ENCODE peak calls at places on chromosomes 4 and X, in five cellular contexts. M is transverse colon, T is GM06990, X is astrocyte, L is fibroblast of mammary gland. Z is an unnamed sample.

GRCh38 chrX:155108427-155108826 is 37.1 kb downstream of the BRCC3 start:
- DNase-seq in X (no peak), L (no peak), T (no peak), M (no peak), Z (no peak)

GRCh38 chr4:182141046-182141445 is 102.2 kb upstream of the TENM3 start:
- DNase-seq in M (no peak), T (peak), X (no peak), L (no peak), Z (no peak)

GRCh38 chrX:107207943-107208342 is 1.5 kb downstream of the DNAAF6 start:
- DNase-seq in M (no peak), X (no peak), T (no peak), L (no peak), Z (no peak)

GRCh38 chr4:2756691-2757350 is 685 bp upstream of the TNIP2 start:
- DNase-seq in T (no peak), X (no peak), L (no peak), M (no peak), Z (no peak)

GRCh38 chr4:87321888-87322287 is 794 bp downstream of the HSD17B13 start:
- DNase-seq in T (no peak), X (no peak), M (no peak), L (no peak), Z (no peak)

GRCh38 chr4:7043521-7044414 is 596 bp downstream of the TADA2B start:
- DNase-seq in X (peak), L (peak), T (peak), M (peak), Z (peak)

GRCh38 chrX:123215397-123216089 is 31.5 kb downstream of the GRIA3 start:
- DNase-seq in T (no peak), M (no peak), L (peak), X (no peak), Z (no peak)

GRCh38 chr4:99408346-99408745 is 26.8 kb downstream of the ADH7 start:
- DNase-seq in X (no peak), L (no peak), T (no peak), M (no peak), Z (no peak)

GRCh38 chrX:154369453-154370299 is 4.8 kb downstream of the FLNA start:
- DNase-seq in T (peak), L (peak), M (peak), X (peak), Z (peak)

GRCh38 chr4:98938386-98938785 is 9.5 kb upstream of the EIF4E start:
- DNase-seq in M (no peak), T (no peak), L (peak), X (peak), Z (no peak)

GRCh38 chrX:123308663-123309062 is 124.6 kb downstream of the GRIA3 start:
- DNase-seq in X (peak), L (no peak), T (no peak), M (no peak), Z (no peak)

GRCh38 chrX:110413727-110414124 is 55.1 kb downstream of the RTL9 start:
- DNase-seq in T (no peak), M (no peak), L (no peak), X (no peak), Z (no peak)

GRCh38 chrX:100994352-100995281 is 25.1 kb downstream of the ARL13A start:
- DNase-seq in T (peak), M (no peak), X (peak), L (peak), Z (no peak)

GRCh38 chr4:858136-858535 is 32.2 kb upstream of the CPLX1 start:
- DNase-seq in M (no peak), L (no peak), X (no peak), T (no peak), Z (no peak)

GRCh38 chr4:46124773-46125172 is 919 bp upstream of the GABRG1 start:
- DNase-seq in L (no peak), X (no peak), M (no peak), T (no peak), Z (peak)

GRCh38 chrX:68945081-68945602 is 116.3 kb downstream of the EFNB1 start:
- DNase-seq in X (no peak), M (no peak), L (no peak), T (no peak), Z (no peak)

GRCh38 chr4:145954924-145955339 is 16.3 kb upstream of the ZNF827 start:
- DNase-seq in M (no peak), X (peak), L (peak), T (no peak), Z (peak)

GRCh38 chrX:120749141-120749846 is 119.4 kb upstream of the C1GALT1C1 start:
- DNase-seq in L (no peak), T (peak), X (peak), M (peak), Z (no peak)

GRCh38 chr4:5784960-5785611 is 74.1 kb downstream of the EVC start:
- DNase-seq in L (peak), T (no peak), M (no peak), X (no peak), Z (no peak)

GRCh38 chr4:121696641-121697461 is at the start of gene ANXA5:
- DNase-seq in L (peak), X (peak), T (peak), M (peak), Z (peak)

GRCh38 chrX:39242187-39242586 is 440.9 kb downstream of the MID1IP1 start:
- DNase-seq in L (peak), X (peak), T (no peak), M (peak), Z (peak)

GRCh38 chr4:81469774-81470455 is 1.8 kb downstream of the RASGEF1B start:
- DNase-seq in T (no peak), X (no peak), L (no peak), M (no peak), Z (no peak)

GRCh38 chr4:81470456-81471327 is 1.0 kb downstream of the RASGEF1B start:
- DNase-seq in T (peak), L (no peak), M (peak), X (no peak), Z (no peak)

GRCh38 chr4:81473086-81473396 is 1.3 kb upstream of the RASGEF1B start:
- DNase-seq in X (no peak), T (no peak), M (no peak), L (no peak), Z (no peak)

GRCh38 chr4:81471361-81472248 is at the start of gene RASGEF1B:
- DNase-seq in L (peak), X (peak), T (peak), M (peak), Z (peak)

DNA sequence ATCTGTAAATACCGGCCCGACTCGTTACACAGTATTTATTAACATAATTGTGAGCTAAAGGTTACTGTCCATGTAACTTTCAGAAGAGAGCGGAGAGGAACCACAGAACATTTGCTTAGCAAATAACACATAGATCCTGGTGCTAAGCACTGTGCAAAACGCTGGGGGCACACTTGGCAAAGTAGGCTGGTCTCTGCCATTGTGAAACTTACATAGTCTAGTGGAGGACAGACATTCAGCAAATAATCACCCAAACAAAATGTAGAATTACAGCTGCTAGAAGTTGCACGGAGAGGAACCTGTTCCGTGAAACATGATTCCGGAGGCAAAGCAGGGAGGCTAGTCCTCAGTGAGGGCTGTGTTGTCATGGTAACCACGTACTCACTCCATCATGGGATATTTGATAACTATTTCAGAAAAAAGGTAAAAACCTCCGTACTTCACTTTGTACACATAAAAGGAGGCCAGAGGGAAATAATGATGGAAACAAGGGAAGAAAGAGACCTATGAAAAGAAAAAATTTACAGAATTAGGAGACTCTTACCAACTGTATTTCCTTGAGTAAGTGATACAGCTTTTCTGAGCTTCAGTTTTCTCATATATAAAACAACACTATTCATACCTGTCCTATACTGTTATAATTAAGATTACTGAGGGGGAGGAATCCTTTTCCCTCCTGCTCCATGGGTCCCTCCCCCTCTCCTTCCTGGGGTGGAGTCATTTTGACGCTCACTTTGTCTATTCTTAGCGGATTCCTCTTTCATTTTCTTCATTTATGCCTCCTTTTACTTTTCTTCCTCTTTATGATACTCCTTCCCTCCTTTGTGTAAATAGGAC is 760 bp upstream of the RASGEF1B start:
- DNase-seq in T (no peak), L (peak), M (peak), X (peak), Z (peak)
- H3K4me3 ChIP-seq in T (peak), L (peak), M (peak), X (peak), Z (peak)

GRCh38 chr4:152640058-152640921 is 39.5 kb downstream of the TMEM154 start:
- DNase-seq in X (no peak), L (peak), M (no peak), T (no peak), Z (no peak)
- TF ChIP-seq CTCF in X (peak), L (peak), M (peak), T (peak), Z (peak)

GRCh38 chrX:112837531-112837930 is 3.1 kb downstream of the AMOT start:
- DNase-seq in L (no peak), M (no peak), T (no peak), X (no peak), Z (no peak)

GRCh38 chrX:112841820-112842157 is 1.2 kb upstream of the AMOT start:
- DNase-seq in M (no peak), T (no peak), L (no peak), X (no peak), Z (no peak)

GRCh38 chrX:112840382-112841113 is at the start of gene AMOT:
- DNase-seq in L (peak), X (peak), T (peak), M (peak), Z (peak)

GRCh38 chrX:112841114-112841819 is 636 bp upstream of the AMOT start:
- DNase-seq in T (peak), L (peak), X (peak), M (peak), Z (peak)

GRCh38 chrX:112839856-112840255 is 775 bp downstream of the AMOT start:
- DNase-seq in M (no peak), T (no peak), X (no peak), L (no peak), Z (no peak)
- H3K4me3 ChIP-seq in M (peak), T (no peak), X (peak), L (peak), Z (peak)

GRCh38 chr4:113407409-113407808 is 354.1 kb downstream of the CAMK2D start:
- DNase-seq in T (no peak), L (no peak), M (no peak), X (no peak), Z (no peak)

GRCh38 chr4:113410686-113411085 is 350.9 kb downstream of the CAMK2D start:
- DNase-seq in L (no peak), M (no peak), X (no peak), T (no peak), Z (no peak)

GRCh38 chr4:113405874-113406722 is 355.4 kb downstream of the CAMK2D start:
- DNase-seq in L (no peak), T (no peak), M (no peak), X (no peak), Z (no peak)

GRCh38 chr4:113406723-113407016 is 354.9 kb downstream of the CAMK2D start:
- DNase-seq in X (no peak), L (no peak), M (no peak), T (no peak), Z (no peak)

DNA sequence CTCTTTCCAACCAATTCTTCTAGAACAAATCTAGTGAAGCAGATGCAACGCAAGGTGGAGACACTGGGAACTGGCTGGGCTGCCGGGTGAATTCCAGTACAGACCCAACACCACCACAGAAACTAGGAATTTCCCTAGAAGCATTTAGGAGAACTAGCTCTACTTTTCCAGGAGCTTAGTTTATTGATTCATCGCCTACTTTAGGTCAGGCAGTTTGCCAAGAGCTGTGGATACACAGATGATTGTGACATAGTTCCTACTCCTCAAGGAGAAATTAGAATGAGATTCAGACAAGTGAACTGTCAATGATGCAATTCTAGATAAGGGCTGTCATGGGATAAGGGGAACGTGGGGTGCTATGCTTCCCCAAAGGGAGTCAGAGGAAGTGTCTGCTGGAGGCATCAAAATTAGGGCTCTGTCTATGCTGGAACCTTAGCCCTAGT is 350.0 kb downstream of the CAMK2D start:
- DNase-seq in L (peak), T (no peak), M (no peak), X (peak), Z (no peak)
- TF ChIP-seq CTCF in L (peak), T (no peak), M (no peak), X (no peak), Z (no peak)

DNA sequence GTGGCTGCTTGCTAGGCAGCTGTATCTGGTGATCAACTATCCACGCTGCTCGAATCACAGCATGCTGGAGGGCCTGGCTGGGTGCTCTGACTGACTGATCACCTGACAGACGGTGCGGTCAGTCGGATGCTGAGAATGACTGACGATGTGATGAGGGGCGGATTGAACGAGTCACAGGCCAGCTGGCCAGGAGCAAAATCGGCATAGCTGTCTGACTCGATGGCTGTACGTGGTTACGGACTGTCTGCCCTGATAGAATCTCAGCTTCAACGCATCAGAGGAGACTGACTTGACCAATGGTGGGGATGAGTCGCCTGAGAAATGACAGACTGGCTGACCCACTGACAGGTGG is 1.0 kb upstream of the SUV39H1 start:
- DNase-seq in X (peak), L (peak), M (no peak), T (no peak), Z (peak)
- H3K4me3 ChIP-seq in X (peak), L (peak), M (peak), T (peak), Z (peak)

GRCh38 chr4:76199664-76200211 is 13.9 kb downstream of the SCARB2 start:
- DNase-seq in T (peak), X (peak), L (no peak), M (peak), Z (peak)
- TF ChIP-seq CTCF in T (peak), X (no peak), L (no peak), M (no peak), Z (peak)

DNA sequence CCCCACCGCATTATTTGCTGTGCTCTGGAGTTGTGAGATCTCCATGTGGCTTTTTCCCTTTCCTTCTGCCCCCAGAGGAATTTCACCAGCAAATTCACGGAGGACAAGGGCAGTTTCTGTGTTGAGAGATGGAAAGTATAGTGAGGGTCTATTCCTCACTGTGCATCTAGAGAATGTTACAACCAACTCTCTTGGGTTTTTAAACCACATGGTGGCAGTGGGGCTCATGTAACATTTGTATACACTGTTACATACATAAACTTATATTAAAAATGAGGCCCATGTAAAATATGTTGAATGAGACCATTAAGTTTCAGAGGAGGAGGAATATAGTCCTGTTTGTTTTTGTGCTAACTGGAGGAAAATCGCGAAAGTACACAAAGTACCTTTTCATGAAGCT is 914 bp upstream of the PRKG2 start:
- DNase-seq in M (no peak), X (no peak), T (no peak), L (no peak), Z (no peak)
- H3K4me3 ChIP-seq in M (no peak), X (no peak), T (no peak), L (no peak), Z (no peak)

GRCh38 chr4:125317526-125317880 is 2.7 kb downstream of the FAT4 start:
- DNase-seq in X (peak), M (peak), T (no peak), L (peak), Z (peak)

GRCh38 chr4:125314676-125315570 is at the start of gene FAT4:
- DNase-seq in M (peak), L (peak), T (peak), X (peak), Z (peak)

GRCh38 chr4:125316391-125316780 is 1.6 kb downstream of the FAT4 start:
- DNase-seq in X (no peak), M (peak), T (peak), L (no peak), Z (peak)

GRCh38 chr4:125315571-125316390 is 1.0 kb downstream of the FAT4 start:
- DNase-seq in X (peak), M (peak), L (peak), T (peak), Z (peak)

DNA sequence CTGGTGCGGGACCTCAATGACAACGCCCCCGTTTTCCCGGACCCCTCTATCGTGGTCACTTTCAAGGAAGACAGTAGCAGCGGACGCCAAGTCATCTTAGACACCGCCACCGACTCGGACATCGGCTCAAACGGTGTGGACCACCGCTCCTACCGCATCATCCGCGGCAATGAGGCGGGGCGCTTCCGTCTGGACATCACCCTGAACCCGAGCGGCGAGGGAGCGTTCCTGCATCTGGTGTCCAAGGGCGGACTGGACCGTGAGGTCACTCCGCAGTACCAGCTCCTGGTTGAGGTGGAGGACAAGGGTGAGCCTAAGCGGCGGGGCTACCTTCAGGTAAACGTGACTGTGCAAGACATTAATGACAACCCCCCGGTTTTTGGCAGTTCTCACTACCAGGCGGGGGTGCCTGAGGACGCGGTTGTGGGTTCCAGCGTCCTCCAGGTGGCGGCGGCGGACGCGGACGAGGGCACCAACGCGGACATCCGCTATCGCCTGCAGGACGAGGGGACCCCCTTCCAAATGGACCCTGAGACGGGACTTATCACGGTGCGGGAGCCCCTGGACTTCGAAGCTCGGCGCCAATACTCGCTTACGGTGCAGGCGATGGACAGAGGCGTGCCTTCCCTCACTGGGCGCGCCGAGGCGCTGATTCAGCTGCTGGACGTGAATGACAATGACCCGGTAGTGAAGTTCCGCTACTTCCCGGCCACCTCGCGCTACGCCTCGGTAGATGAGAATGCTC is 2.2 kb downstream of the FAT4 start:
- DNase-seq in M (peak), T (no peak), X (peak), L (peak), Z (peak)
- TF ChIP-seq CTCF in M (no peak), T (no peak), X (peak), L (peak), Z (peak)

GRCh38 chr4:48742412-48742811 is 37.7 kb downstream of the FRYL start:
- DNase-seq in T (no peak), X (peak), M (no peak), L (peak), Z (no peak)
- H3K4me3 ChIP-seq in T (no peak), X (no peak), M (no peak), L (no peak), Z (no peak)

Z was measured in BE2C.